ENCODE peak calls at places on chromosome 18, in ten cellular contexts. L, T, Y, W, U, Z, D, N, K and C are unnamed samples.

GRCh38 chr18:57397440-57397839 is 37.7 kb upstream of the ONECUT2 start:
- DNase-seq in N (no peak), L (no peak), K (no peak), T (no peak), W (peak), D (no peak), Y (peak), Z (no peak), U (no peak), C (no peak)

GRCh38 chr18:59957957-59958356 is 58.2 kb downstream of the PMAIP1 start:
- DNase-seq in W (peak), N (peak), Y (peak), D (peak), U (peak), K (no peak), T (peak), L (no peak), Z (peak), C (peak)

GRCh38 chr18:51185075-51185474 is 12.4 kb downstream of the MEX3C start:
- DNase-seq in U (no peak), D (peak), K (no peak), L (no peak), Y (no peak), T (no peak), Z (no peak), N (no peak), W (no peak), C (no peak)

GRCh38 chr18:28350821-28351220 is 173.9 kb upstream of the CDH2 start:
- DNase-seq in W (no peak), K (no peak), T (no peak), Z (no peak), L (no peak), Y (no peak), U (no peak), N (no peak), D (no peak), C (no peak)

GRCh38 chr18:73891572-73892421 is 255.8 kb downstream of the FBXO15 start:
- DNase-seq in N (no peak), Z (no peak), W (no peak), K (peak), T (no peak), L (no peak), D (no peak), Y (no peak), U (no peak), C (no peak)

GRCh38 chr18:58993260-58993659 is 128.6 kb downstream of the ZNF532 start:
- DNase-seq in L (no peak), D (no peak), U (no peak), Y (peak), T (peak), W (peak), N (peak), K (no peak), Z (peak), C (peak)

GRCh38 chr18:31103423-31103822 is 1.2 kb upstream of the DSC2 start:
- DNase-seq in Y (no peak), K (no peak), Z (no peak), T (no peak), W (no peak), D (no peak), N (no peak), U (no peak), L (no peak), C (no peak)

GRCh38 chr18:21557607-21558253 is 42.8 kb downstream of the ESCO1 start:
- DNase-seq in D (no peak), U (no peak), T (peak), Z (peak), K (no peak), N (no peak), L (no peak), Y (no peak), W (no peak), C (no peak)

GRCh38 chr18:63168287-63168686 is 151.3 kb downstream of the BCL2 start:
- DNase-seq in K (no peak), Z (no peak), N (no peak), Y (no peak), U (no peak), D (no peak), L (no peak), W (no peak), T (no peak), C (no peak)

GRCh38 chr18:4035521-4035920 is 419.6 kb downstream of the DLGAP1 start:
- DNase-seq in Z (no peak), U (no peak), W (no peak), K (no peak), N (no peak), Y (no peak), D (no peak), T (no peak), L (no peak), C (no peak)

GRCh38 chr18:44601447-44601846 is 79.2 kb upstream of the SETBP1 start:
- DNase-seq in T (peak), W (no peak), Y (peak), K (no peak), N (no peak), L (peak), U (no peak), D (no peak), Z (no peak), C (no peak)

GRCh38 chr18:35513181-35513932 is 15.6 kb upstream of the INO80C start:
- DNase-seq in N (no peak), Z (peak), U (no peak), K (no peak), L (peak), W (no peak), D (no peak), Y (peak), T (peak), C (peak)

GRCh38 chr18:67476585-67476984 is 39.9 kb downstream of the DSEL start:
- DNase-seq in L (no peak), Z (no peak), T (no peak), Y (peak), W (no peak), U (no peak), N (no peak), D (no peak), K (no peak), C (no peak)
- H3K4me3 ChIP-seq in L (no peak), Z (no peak), T (no peak), Y (no peak), W (no peak), U (no peak), N (no peak), D (no peak), K (no peak), C (no peak)

GRCh38 chr18:75160315-75160714 is 48.6 kb downstream of the PTGR3 start:
- DNase-seq in T (no peak), Y (no peak), L (no peak), Z (no peak), D (no peak), U (no peak), N (no peak), W (no peak), K (no peak), C (no peak)
- H3K4me3 ChIP-seq in T (no peak), Y (peak), L (peak), Z (no peak), D (no peak), U (no peak), N (no peak), W (no peak), K (no peak), C (no peak)

DNA sequence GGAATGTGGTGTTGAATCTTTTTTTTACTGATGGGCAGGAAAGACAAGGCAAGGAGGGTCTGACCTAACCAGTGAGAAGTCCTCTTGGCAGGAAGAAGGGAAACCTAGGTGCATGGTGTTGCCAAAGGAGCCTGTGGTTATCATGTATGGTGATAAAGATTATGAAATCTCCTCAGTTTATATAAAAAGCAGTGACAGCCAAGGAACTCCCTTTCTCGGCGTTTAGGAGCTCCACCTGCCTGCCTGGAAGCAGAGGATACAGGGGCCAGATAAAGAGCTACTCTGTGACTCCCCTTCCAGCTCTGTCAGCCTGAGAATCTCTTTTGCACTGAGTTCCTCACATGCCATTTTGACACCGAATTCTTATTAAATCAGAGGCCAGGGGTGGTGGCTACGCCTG is 26.1 kb downstream of the COLEC12 start:
- DNase-seq in L (no peak), D (no peak), N (no peak), T (peak), U (no peak), Z (no peak), Y (no peak), W (no peak), K (no peak), C (no peak)
- H3K4me3 ChIP-seq in L (no peak), D (no peak), N (no peak), T (no peak), U (no peak), Z (no peak), Y (no peak), W (no peak), K (no peak), C (no peak)

GRCh38 chr18:9569178-9569577 is 45.2 kb downstream of the PPP4R1 start:
- DNase-seq in Y (no peak), Z (no peak), K (no peak), L (no peak), W (no peak), N (no peak), T (no peak), D (no peak), U (no peak), C (no peak)
- H3K4me3 ChIP-seq in Y (no peak), Z (no peak), K (no peak), L (no peak), W (no peak), N (no peak), T (no peak), D (no peak), U (no peak), C (no peak)

GRCh38 chr18:10482363-10482984 is 28.0 kb downstream of the APCDD1 start:
- DNase-seq in W (no peak), N (no peak), Y (no peak), U (no peak), Z (no peak), K (no peak), T (no peak), D (no peak), L (no peak), C (no peak)
- H3K4me3 ChIP-seq in W (no peak), N (no peak), Y (no peak), U (no peak), Z (no peak), K (no peak), T (no peak), D (no peak), L (no peak), C (no peak)

DNA sequence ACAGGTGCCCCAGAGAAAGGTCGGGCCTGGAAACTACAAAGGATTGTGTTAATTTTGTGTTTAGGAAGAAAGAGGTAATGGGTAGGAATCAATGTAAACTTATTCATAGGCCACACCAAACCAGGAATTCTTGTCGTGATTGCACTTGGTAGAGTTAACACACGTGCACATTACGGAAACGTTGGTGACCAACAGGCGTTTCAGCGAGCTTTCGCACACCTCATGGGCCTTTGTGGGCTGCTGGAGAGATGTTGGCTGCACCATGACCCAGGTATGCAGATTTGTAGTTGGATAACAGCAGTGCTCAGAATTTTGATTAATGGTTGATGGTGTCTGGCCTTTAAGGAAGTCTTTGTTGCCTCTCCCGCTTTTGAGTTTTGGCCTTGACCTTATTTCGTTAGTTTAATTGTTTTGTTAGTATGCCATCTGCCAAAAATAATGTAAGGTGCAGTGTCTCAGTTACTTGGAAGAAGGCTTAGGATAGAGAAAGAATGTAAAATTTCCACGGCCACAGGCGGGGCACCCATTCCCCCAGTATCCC is 1.8 kb downstream of the ZNF236 start:
- DNase-seq in N (no peak), Z (no peak), W (no peak), K (no peak), D (no peak), L (no peak), Y (no peak), T (no peak), U (no peak), C (no peak)
- H3K4me3 ChIP-seq in N (no peak), Z (no peak), W (peak), K (no peak), D (no peak), L (peak), Y (peak), T (peak), U (peak), C (peak)

GRCh38 chr18:79252904-79253633 is 142.7 kb upstream of the NFATC1 start:
- DNase-seq in K (no peak), N (no peak), Y (no peak), W (no peak), D (peak), U (no peak), L (no peak), T (no peak), Z (no peak), C (no peak)
- H3K4me3 ChIP-seq in K (no peak), N (no peak), Y (no peak), W (no peak), D (no peak), U (no peak), L (no peak), T (no peak), Z (no peak), C (no peak)

DNA sequence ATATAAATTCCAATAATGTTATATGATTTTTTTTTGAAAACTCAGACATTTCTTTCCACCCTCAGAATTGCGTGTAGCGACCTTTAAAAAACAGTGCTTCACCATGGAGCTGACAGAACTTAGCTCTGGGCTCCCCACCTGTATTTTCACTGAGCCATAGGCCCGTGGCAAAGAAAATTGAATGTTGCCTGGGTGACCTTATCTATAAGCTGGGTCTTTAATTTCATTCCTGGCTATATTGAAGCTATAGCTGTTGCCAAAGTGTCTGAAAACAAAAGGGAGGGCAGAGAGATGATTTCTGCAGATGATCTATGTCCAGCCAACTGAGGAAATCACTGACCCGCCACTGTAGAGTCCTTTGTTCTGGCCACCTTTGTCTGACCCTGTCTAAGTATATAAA is 411.7 kb downstream of the PTPRM start:
- DNase-seq in K (no peak), Y (no peak), D (no peak), L (no peak), T (no peak), Z (no peak), N (no peak), U (no peak), W (no peak), C (no peak)
- H3K4me3 ChIP-seq in K (no peak), Y (no peak), D (no peak), L (no peak), T (no peak), Z (no peak), N (no peak), U (no peak), W (no peak), C (no peak)

GRCh38 chr18:70649683-70650082 is 360.8 kb downstream of the SOCS6 start:
- DNase-seq in K (no peak), W (no peak), D (no peak), L (no peak), Z (no peak), U (no peak), Y (no peak), T (no peak), N (no peak), C (no peak)
- H3K4me3 ChIP-seq in K (no peak), W (no peak), D (no peak), L (no peak), Z (no peak), U (no peak), Y (no peak), T (no peak), N (no peak), C (no peak)

DNA sequence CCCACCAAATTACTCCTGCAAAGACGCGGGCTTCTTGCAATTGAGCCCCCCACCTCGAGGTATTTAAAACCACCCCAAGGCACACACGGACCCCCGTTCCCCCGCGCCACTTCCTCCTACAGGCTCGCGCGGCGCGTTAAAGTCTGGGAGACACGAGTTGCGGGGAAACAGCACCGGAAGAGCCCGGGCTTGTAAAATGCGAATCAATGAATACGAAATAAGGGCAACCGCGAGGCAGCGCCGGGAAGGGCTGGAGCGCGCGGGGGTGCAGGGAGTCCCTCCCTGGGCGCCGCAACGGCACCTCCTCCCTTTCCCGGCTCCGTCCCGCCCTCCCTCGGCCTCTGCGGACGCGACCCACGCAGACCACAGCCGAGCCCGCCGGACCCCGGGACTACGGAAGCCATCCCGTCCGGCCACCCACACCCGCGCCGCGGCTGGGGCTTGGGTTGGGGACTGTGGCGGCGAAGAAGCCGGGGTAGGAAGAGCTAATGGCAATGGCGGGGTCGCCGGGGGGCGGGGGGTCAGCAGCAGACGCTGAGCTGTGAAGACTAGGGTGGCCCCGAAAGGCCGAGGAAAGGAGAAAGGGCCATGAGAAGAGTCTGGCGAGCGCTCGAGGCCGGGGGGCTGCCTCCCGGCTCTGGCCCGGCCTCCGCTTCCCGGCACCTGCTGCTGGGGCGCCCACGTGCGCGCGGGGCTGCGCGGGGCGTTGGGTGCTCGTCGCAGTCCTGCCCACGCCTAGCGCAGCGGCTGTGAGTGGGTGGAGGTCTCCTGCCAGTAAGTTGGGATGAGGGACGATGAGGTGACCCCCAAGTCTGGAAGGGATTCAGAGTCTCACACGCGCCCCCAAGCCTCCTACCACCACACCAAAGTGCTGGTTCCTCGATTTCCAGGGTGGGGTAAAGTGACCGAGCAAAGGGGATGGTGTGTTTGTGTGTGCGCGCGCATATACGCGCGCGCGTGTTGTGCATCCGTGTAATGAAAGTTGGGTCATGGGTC is 1.2 kb upstream of the NETO1 start:
- DNase-seq in W (no peak), Y (no peak), U (peak), T (no peak), Z (no peak), D (no peak), L (peak), K (peak), N (no peak), C (no peak)
- H3K4me3 ChIP-seq in W (peak), Y (no peak), U (peak), T (no peak), Z (no peak), D (no peak), L (no peak), K (peak), N (peak), C (peak)